ENCODE peak calls at places on chromosomes 2 and 18, in four cellular contexts. F is left ventricle myocardium inferior; C is CD8-positive, alpha-beta T cell; A is fibroblast of lung. R is an unnamed sample.

GRCh38 chr18:43886341-43886740 is 609.1 kb upstream of the SYT4 start:
- DNase-seq in F (no peak), C (no peak), A (peak; percentile 37), R (no peak)

GRCh38 chr2:198362777-198363176 is 558.4 kb downstream of the PLCL1 start:
- DNase-seq in F (no peak), C (no peak), A (no peak), R (no peak)

GRCh38 chr2:61597300-61598289 is 59.4 kb upstream of the XPO1 start:
- DNase-seq in F (no peak), C (no peak), A (no peak), R (no peak)

GRCh38 chr2:96869824-96870630 is at the start of gene SEMA4C:
- DNase-seq in F (peak; percentile 79), C (peak; percentile 83), A (peak; percentile 41), R (peak; percentile 70)

GRCh38 chr18:54828986-54829385 is 709 bp downstream of the RAB27B start:
- DNase-seq in F (no peak), C (no peak), A (no peak), R (no peak)

GRCh38 chr2:143390185-143390584 is 261.0 kb downstream of the ARHGAP15 start:
- DNase-seq in F (no peak), C (no peak), A (no peak), R (no peak)

GRCh38 chr2:165161510-165161909 is 42.3 kb downstream of the SCN3A start:
- DNase-seq in F (no peak), C (no peak), A (peak; percentile 1), R (no peak)

GRCh38 chr2:190352668-190353536 is 9.5 kb downstream of the INPP1 start:
- DNase-seq in F (no peak), C (no peak), A (no peak), R (no peak)

GRCh38 chr2:240601831-240602160 is 15.3 kb downstream of the CAPN10 start:
- DNase-seq in F (no peak), C (no peak), A (no peak), R (peak; percentile 27)

GRCh38 chr2:218001629-218002028 is 1.2 kb downstream of the TNS1 start:
- DNase-seq in F (no peak), C (no peak), A (no peak), R (no peak)

GRCh38 chr2:127584516-127585033 is 49.1 kb downstream of the MYO7B start:
- DNase-seq in F (no peak), C (peak; percentile 43), A (no peak), R (no peak)

GRCh38 chr18:68448736-68449135 is 266.2 kb downstream of the TMX3 start:
- DNase-seq in F (no peak), C (no peak), A (peak; percentile 74), R (no peak)

GRCh38 chr2:205865794-205866490 is 183.6 kb downstream of the NRP2 start:
- DNase-seq in F (no peak), C (no peak), A (no peak), R (no peak)

GRCh38 chr2:189218236-189218635 is 38.7 kb upstream of the COL5A2 start:
- DNase-seq in F (no peak), C (no peak), A (no peak), R (no peak)

GRCh38 chr2:173947131-173947530 is 18.0 kb downstream of the SP3 start:
- DNase-seq in F (no peak), C (no peak), A (no peak), R (no peak)

DNA sequence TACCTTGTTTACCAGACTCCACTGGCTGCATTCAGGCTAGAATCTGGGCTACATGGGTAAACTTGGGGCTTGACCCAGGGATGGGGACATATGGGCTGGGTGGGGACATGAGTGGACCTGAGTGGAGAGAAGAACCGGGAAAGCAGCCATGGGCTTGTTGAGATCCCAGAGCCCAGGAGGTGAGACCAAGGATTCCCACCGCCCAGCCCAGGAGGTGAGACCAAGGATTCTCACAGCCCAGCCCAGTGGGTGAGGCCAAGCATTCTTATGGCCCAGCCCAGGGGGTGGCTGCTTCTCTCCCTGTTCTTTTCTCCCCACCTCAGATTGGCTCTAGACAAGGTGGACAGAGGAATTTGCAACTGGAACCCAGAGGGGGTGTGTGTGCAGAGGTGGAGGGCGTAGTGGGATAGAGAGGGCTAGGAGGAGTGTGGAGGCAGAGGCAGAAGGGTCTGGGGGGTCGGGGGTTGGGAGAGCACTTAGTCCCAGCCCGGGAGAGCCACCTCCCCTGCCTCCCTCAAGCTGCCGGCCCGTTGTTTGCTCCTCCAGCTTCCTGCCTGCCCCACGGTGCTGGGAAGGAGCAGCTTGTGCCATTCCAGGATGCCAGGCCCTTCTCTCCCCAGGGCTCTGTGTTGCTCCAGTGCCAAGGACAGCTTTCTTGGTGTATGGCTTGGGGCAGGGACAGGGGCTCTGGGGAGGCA is 25.6 kb downstream of the GLI2 start:
- DNase-seq in F (no peak), C (no peak), A (no peak), R (peak; percentile 21)
- H3K4me1 ChIP-seq in F (peaks cover 53% of the 10 kb centered on the region), C (no peaks in the 10 kb centered on the region), A (peaks cover 37% of the 10 kb centered on the region), R (peaks cover 10% of the 10 kb centered on the region)

GRCh38 chr2:237874585-237875161 is 15.2 kb downstream of the RAMP1 start:
- DNase-seq in F (no peak), C (no peak), A (peak; percentile 68), R (peak; percentile 21)
- H3K4me1 ChIP-seq in F (peaks cover 91% of the 10 kb centered on the region), C (no peaks in the 10 kb centered on the region), A (peaks cover 9% of the 10 kb centered on the region), R (no peaks in the 10 kb centered on the region)

DNA sequence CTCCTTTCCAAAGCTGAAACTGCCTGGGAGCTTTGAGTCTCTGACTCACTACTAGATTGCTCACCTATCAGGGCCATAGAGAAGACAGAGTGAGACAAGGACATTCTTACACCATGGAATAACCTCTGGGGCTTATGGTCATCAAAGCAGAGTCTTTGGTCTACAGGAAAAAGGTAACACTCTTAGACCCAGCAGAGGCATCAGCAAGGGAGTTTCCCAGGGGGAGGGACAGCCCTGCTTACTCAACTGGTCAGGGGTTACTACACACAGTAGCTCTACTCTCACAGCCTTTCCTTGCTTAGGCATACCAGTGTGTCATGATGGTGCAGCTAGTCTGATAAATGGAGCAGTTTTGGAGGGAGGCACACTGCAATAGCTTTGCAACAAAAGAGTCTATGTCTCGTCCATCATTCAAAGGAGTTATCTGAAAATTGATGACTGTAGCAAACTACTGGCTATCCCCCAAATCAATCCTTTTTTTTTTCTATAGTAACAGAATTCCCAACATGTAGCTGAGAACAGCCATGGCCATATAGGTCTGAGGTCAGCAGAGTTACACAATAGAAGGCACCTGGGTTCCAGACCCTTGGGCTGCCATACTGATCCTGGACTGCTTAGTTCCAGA is 22.4 kb upstream of the CD28 start:
- DNase-seq in F (no peak), C (no peak), A (peak; percentile 69), R (no peak)
- H3K4me1 ChIP-seq in F (peaks cover 86% of the 10 kb centered on the region), C (no peaks in the 10 kb centered on the region), A (peaks cover 38% of the 10 kb centered on the region), R (peaks cover 82% of the 10 kb centered on the region)

GRCh38 chr2:207139551-207139950 is 26.2 kb downstream of the KLF7 start:
- DNase-seq in F (no peak), C (no peak), A (no peak), R (no peak)
- H3K4me1 ChIP-seq in F (peaks cover 100% of the 10 kb centered on the region), C (peaks cover 54% of the 10 kb centered on the region), A (peaks cover 22% of the 10 kb centered on the region), R (peaks cover 98% of the 10 kb centered on the region)

GRCh38 chr18:3675994-3676393 is 226.0 kb downstream of the TGIF1 start:
- DNase-seq in F (no peak), C (no peak), A (no peak), R (no peak)

GRCh38 chr18:3679254-3679653 is 229.3 kb downstream of the TGIF1 start:
- DNase-seq in F (no peak), C (no peak), A (no peak), R (no peak)

GRCh38 chr18:3671181-3671580 is 221.2 kb downstream of the TGIF1 start:
- DNase-seq in F (no peak), C (no peak), A (no peak), R (no peak)

DNA sequence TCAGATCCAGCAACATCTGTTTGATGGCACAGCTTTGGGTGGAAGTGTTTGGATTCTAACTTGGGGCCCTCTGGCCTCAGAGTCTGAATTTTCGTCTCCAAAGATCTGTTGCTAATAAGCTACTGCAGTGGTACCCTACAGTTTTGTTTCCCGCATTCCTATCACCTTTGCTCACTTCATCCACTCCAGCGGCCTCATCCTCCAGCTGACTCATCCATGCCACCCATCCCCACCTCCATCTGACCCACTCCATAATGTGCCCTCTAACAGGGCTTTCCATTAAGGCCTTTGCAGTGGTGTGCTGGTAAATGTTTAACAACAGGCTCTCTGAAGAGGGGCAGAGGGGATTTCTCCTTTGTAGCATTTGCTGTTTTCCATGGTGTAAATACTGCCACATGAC is 225.5 kb downstream of the TGIF1 start:
- DNase-seq in F (no peak), C (no peak), A (no peak), R (no peak)
- H3K4me1 ChIP-seq in F (no peaks in the 10 kb centered on the region), C (no peaks in the 10 kb centered on the region), A (no peaks in the 10 kb centered on the region), R (peaks cover 8% of the 10 kb centered on the region)

DNA sequence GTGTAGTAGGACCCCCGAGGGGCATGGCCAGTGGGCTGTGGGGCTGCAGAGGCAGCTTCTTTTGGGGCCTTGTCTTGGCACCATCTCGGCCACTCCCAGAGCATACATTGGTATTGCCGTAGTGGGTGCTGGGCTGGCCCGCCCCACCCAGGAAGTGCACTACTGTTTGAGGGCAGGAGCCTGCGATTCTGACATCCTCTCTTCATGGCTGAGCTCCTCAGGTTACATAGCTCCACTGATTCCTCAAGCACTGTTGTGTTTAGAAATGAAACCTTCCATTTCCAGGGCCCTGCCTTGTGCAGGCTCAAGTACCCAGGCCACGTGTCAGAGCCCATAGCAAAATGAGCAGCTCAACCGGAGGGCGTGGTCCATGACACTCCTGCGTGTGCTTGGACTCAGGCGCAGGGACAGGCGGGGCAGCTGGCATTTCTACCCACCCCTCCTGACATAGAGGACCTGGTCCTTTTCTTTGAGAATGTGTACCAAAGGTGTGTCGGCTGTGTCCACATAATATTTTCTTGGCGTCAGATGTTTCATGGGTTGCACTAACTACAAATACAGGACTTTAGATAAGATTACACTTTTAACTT is 67.9 kb downstream of the DGKD start:
- DNase-seq in F (no peak), C (peak; percentile 85), A (no peak), R (peak; percentile 95)
- H3K4me1 ChIP-seq in F (peaks cover 91% of the 10 kb centered on the region), C (peaks cover 95% of the 10 kb centered on the region), A (peaks cover 10% of the 10 kb centered on the region), R (peaks cover 47% of the 10 kb centered on the region)

GRCh38 chr2:10478298-10478625 is 30.1 kb upstream of the ODC1 start:
- DNase-seq in F (no peak), C (no peak), A (no peak), R (no peak)
- H3K4me1 ChIP-seq in F (no peaks in the 10 kb centered on the region), C (peaks cover 9% of the 10 kb centered on the region), A (no peaks in the 10 kb centered on the region), R (no peaks in the 10 kb centered on the region)

DNA sequence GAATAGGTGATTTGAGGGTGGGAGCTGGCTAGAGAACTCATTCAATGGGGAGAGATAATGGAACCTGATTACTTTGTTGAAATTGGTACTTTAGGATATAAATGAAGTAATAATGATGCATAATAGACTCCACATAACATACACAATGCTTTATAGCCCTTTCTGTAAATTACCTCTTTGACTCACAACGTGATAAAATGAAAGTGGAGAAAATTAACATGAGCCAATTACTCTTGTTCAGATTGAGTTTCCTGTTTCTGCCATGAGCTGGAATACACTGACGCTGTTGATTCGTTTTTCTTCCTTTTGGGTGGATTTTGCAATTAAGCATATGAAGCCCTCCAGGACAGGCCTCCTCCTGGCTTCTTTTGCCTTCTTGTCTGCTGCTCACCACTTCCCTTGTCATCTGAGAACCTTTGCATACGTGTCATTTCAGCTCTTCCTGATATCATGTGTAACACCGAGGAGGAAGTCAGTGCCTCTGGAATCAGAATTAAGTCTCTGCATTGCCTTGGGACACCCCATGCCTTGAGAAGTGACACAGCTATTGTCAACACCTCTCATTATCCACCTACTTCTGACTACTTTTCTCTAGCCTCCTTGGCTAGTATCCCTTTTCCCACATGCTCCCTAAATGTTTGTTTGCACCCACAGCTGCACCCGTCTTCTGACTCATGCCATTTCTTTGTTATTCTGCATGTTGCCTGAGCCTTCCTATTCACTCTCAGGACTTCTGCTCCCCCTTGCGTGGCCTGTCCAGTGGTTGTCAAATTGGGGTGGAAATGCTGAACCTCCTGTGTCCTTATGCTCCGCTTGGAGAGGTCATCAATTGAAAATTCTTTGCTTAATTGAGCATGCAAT is 134.1 kb downstream of the FMNL2 start:
- DNase-seq in F (no peak), C (no peak), A (no peak), R (no peak)
- H3K4me1 ChIP-seq in F (peaks cover 88% of the 10 kb centered on the region), C (no peaks in the 10 kb centered on the region), A (peaks cover 2% of the 10 kb centered on the region), R (peaks cover 83% of the 10 kb centered on the region)

R was measured in lower lobe of right lung.